ENCODE peak calls at places on chromosome 13, in seven cellular contexts. L, F, G, P, S, B and O are unnamed samples.

GRCh38 chr13:33004454-33004853 is 11.8 kb upstream of the KL start:
- DNase-seq in G (no peak), B (no peak), L (no peak), P (peak; percentile 64), S (peak; percentile 48), F (no peak), O (no peak)

GRCh38 chr13:99984463-99985242 is 3.1 kb downstream of the ZIC2 start:
- DNase-seq in S (no peak), G (no peak), B (no peak), L (peak; percentile 15), P (no peak), F (peak; percentile 33), O (peak; percentile 84)

GRCh38 chr13:108176685-108177274 is 38.6 kb downstream of the LIG4 start:
- DNase-seq in F (no peak), G (no peak), L (no peak), S (no peak), P (peak; percentile 29), B (peak; percentile 38), O (no peak)

GRCh38 chr13:79056706-79057105 is 349.3 kb downstream of the RBM26 start:
- DNase-seq in L (no peak), P (no peak), S (no peak), F (no peak), B (no peak), G (no peak), O (no peak)

GRCh38 chr13:110334841-110335490 is 27.9 kb downstream of the COL4A2 start:
- DNase-seq in L (no peak), S (no peak), F (no peak), G (no peak), P (no peak), B (no peak), O (no peak)

GRCh38 chr13:95181586-95181985 is 119.7 kb downstream of the ABCC4 start:
- DNase-seq in L (no peak), P (no peak), G (no peak), S (no peak), F (no peak), B (no peak), O (no peak)

GRCh38 chr13:114087430-114087829 is 45.0 kb downstream of the RASA3 start:
- DNase-seq in L (no peak), F (no peak), S (peak; percentile 4), P (no peak), B (no peak), G (no peak), O (no peak)

GRCh38 chr13:109778102-109778542 is 8.3 kb downstream of the IRS2 start:
- DNase-seq in S (no peak), B (no peak), L (no peak), G (no peak), P (no peak), F (no peak), O (no peak)

GRCh38 chr13:72983085-72983768 is 75.6 kb upstream of the KLF5 start:
- DNase-seq in B (no peak), G (no peak), P (peak; percentile 72), F (no peak), L (no peak), S (no peak), O (no peak)

GRCh38 chr13:24225930-24226329 is 65.4 kb downstream of the SPATA13 start:
- DNase-seq in G (no peak), S (no peak), L (no peak), F (no peak), P (no peak), B (no peak), O (no peak)

GRCh38 chr13:89571676-89572075 is 1775.8 kb upstream of the MIR17HG start:
- DNase-seq in P (no peak), B (no peak), G (no peak), L (no peak), S (no peak), F (no peak), O (no peak)

GRCh38 chr13:37486171-37486661 is 112.4 kb downstream of the POSTN start:
- DNase-seq in S (no peak), L (no peak), B (no peak), G (no peak), P (peak; percentile 51), F (no peak), O (no peak)

GRCh38 chr13:52599037-52599852 is 43.0 kb upstream of the HNRNPA1L2 start:
- DNase-seq in G (no peak), L (no peak), S (peak; percentile 35), F (no peak), B (no peak), P (peak; percentile 70), O (no peak)

GRCh38 chr13:30376426-30377311 is 45.6 kb upstream of the UBE2L5 start:
- DNase-seq in G (no peak), F (peak; percentile 68), B (no peak), S (no peak), L (no peak), P (no peak), O (no peak)

GRCh38 chr13:56907766-56908165 is 233.0 kb upstream of the PRR20A start:
- DNase-seq in G (no peak), P (no peak), S (no peak), L (no peak), B (no peak), F (no peak), O (no peak)

GRCh38 chr13:22372261-22372660 is 701.4 kb downstream of the FGF9 start:
- DNase-seq in G (no peak), F (no peak), P (no peak), S (no peak), L (no peak), B (no peak), O (no peak)

GRCh38 chr13:111638233-111638632 is 317.8 kb downstream of the TEX29 start:
- DNase-seq in B (no peak), F (no peak), S (no peak), L (no peak), P (no peak), G (no peak), O (peak; percentile 21)

GRCh38 chr13:38697628-38698333 is 10.9 kb downstream of the FREM2 start:
- DNase-seq in F (no peak), G (no peak), L (no peak), P (peak; percentile 3), S (no peak), B (no peak), O (no peak)

GRCh38 chr13:29817604-29818378 is 32.6 kb downstream of the UBL3 start:
- DNase-seq in B (no peak), P (no peak), F (no peak), L (no peak), G (no peak), S (no peak), O (no peak)

GRCh38 chr13:110716235-110716505 is 2.7 kb downstream of the ING1 start:
- DNase-seq in L (no peak), B (no peak), G (no peak), S (no peak), P (peak; percentile 30), F (peak; percentile 71), O (no peak)

DNA sequence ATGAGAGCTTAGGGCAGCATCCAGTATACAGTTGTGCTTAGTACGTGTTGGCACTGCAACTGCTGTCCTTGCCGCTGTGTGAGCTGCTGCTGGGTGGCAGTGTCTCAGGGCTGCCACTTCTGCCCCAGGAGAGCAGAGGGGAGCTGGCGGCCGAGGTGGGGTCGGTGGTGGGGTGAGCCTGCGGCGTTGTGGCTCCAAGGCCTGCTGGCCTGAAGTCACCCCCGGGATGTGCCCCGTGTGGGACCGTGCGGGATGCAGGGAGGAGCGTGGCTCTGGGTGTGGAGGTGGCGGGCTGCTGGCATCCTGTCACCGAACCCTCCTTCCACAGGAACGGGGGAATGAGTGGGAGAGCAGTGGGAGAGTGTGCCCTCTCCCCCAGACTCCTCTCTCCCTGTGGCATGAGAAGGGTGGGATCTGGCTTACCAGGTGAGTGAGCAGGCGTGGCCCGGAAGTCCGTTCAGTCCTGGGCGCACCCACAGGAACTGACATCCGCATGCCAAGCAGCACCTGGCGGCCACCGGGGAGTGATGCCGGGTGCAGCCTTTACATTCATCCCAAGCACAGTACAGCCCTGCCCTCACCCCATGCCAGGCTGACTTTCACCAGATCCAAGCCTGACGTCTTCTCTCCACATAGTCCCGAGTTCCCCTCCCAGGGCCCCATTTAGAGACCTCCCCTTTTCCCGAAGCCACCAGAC is 26.5 kb downstream of the MCF2L start:
- DNase-seq in G (no peak), F (peak; percentile 85), P (no peak), S (no peak), B (no peak), L (no peak), O (no peak)
- TF ChIP-seq CTCF in G (no peak), F (no peak), P (no peak), S (no peak), B (no peak), L (no peak), O (no peak)

GRCh38 chr13:91249370-91249769 is 98.1 kb upstream of the MIR17HG start:
- DNase-seq in L (no peak), B (no peak), S (no peak), F (no peak), P (no peak), G (no peak), O (no peak)

GRCh38 chr13:91248249-91248648 is 99.2 kb upstream of the MIR17HG start:
- DNase-seq in B (no peak), L (no peak), G (no peak), F (no peak), S (no peak), P (no peak), O (no peak)

GRCh38 chr13:91242652-91243051 is 104.8 kb upstream of the MIR17HG start:
- DNase-seq in G (no peak), S (no peak), L (no peak), P (peak; percentile 6), B (no peak), F (no peak), O (no peak)

GRCh38 chr13:91245283-91245682 is 102.2 kb upstream of the MIR17HG start:
- DNase-seq in B (no peak), L (no peak), F (no peak), P (no peak), S (no peak), G (no peak), O (no peak)

GRCh38 chr13:91247768-91248167 is 99.7 kb upstream of the MIR17HG start:
- DNase-seq in B (no peak), F (no peak), L (no peak), G (no peak), P (peak; percentile 5), S (no peak), O (no peak)
- TF ChIP-seq CTCF in B (peak; percentile 54), F (no peak), L (peak; percentile 60), G (no peak), P (peak; percentile 10), S (no peak), O (peak; percentile 62)

GRCh38 chr13:21034602-21035190 is 26.7 kb downstream of the LATS2 start:
- DNase-seq in B (peak; percentile 32), L (no peak), G (no peak), S (peak; percentile 51), F (no peak), P (peak; percentile 66), O (no peak)
- TF ChIP-seq CTCF in B (no peak), L (no peak), G (no peak), S (peak; percentile 40), F (no peak), P (peak; percentile 45), O (no peak)

DNA sequence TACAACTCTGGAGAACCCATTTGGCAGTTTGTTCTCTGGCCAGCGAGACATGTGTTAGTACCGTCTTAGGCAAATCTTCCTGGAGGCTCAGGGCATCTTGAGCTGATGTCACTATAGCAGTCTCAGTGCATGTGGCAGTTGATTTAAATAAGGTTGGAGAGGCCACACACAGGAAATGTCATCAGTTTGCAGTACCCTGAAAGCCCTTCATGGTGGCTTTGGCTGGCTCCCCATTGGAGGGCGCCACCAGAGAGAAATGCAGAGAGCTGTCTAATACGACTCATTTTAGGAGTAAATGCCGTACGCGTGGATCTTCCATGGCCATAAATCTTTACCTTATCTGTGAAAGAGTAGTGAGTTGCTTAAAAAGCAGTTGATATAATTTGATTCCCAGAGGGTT is 163.1 kb downstream of the STK24 start:
- DNase-seq in P (no peak), B (no peak), S (no peak), F (no peak), G (no peak), L (no peak), O (no peak)
- TF ChIP-seq CTCF in P (no peak), B (no peak), S (no peak), F (no peak), G (no peak), L (no peak), O (no peak)